ENCODE peak calls at places on chromosome 22, in six cellular contexts. R, Y, Z, J, N and C are unnamed samples.

GRCh38 chr22:40898850-40899357 is 37.0 kb upstream of the DNAJB7 start:
- DNase-seq in R (no peak), Y (no peak), Z (no peak), J (peak; percentile 71), N (peak; percentile 58), C (peak; percentile 80)

GRCh38 chr22:46131151-46131587 is 19.2 kb upstream of the PPARA start:
- DNase-seq in R (no peak), Y (no peak), Z (peak; percentile 48), J (no peak), N (no peak), C (no peak)

GRCh38 chr22:27370987-27371386 is 430.6 kb downstream of the MN1 start:
- DNase-seq in R (no peak), Y (no peak), Z (no peak), J (no peak), N (no peak), C (no peak)

GRCh38 chr22:46610345-46610744 is 9.8 kb upstream of the GRAMD4 start:
- DNase-seq in R (no peak), Y (peak; percentile 39), Z (no peak), J (no peak), N (no peak), C (no peak)

GRCh38 chr22:38982008-38982927 is at the start of gene APOBEC3B:
- DNase-seq in R (peak; percentile 58), Y (peak; percentile 80), Z (peak; percentile 87), J (peak; percentile 98), N (peak; percentile 95), C (peak; percentile 43)

GRCh38 chr22:48574776-48575566 is 1252.7 kb downstream of the BRD1 start:
- DNase-seq in R (no peak), Y (peak; percentile 52), Z (peak; percentile 80), J (peak; percentile 9), N (peak; percentile 89), C (no peak)

GRCh38 chr22:21445437-21446127 is 21.6 kb upstream of the TMEM191C start:
- DNase-seq in R (no peak), Y (peak; percentile 36), Z (peak; percentile 31), J (no peak), N (no peak), C (no peak)

GRCh38 chr22:26364066-26365015 is 64.7 kb upstream of the ASPHD2 start:
- DNase-seq in R (peak; percentile 22), Y (peak; percentile 51), Z (peak; percentile 42), J (peak; percentile 87), N (peak; percentile 89), C (peak; percentile 51)

GRCh38 chr22:33779243-33779642 is 141.0 kb downstream of the LARGE1 start:
- DNase-seq in R (no peak), Y (no peak), Z (no peak), J (no peak), N (no peak), C (no peak)

GRCh38 chr22:39148727-39149535 is 3.5 kb downstream of the CBX7 start:
- DNase-seq in R (peak; percentile 78), Y (no peak), Z (peak; percentile 88), J (no peak), N (peak; percentile 22), C (peak; percentile 70)

GRCh38 chr22:48414662-48415061 is 1413.0 kb downstream of the BRD1 start:
- DNase-seq in R (no peak), Y (no peak), Z (no peak), J (no peak), N (no peak), C (no peak)

GRCh38 chr22:47372111-47372581 is 609.7 kb downstream of the TBC1D22A start:
- DNase-seq in R (no peak), Y (peak; percentile 41), Z (no peak), J (no peak), N (no peak), C (no peak)

GRCh38 chr22:45942787-45943493 is 34.0 kb downstream of the WNT7B start:
- DNase-seq in R (no peak), Y (no peak), Z (no peak), J (no peak), N (no peak), C (no peak)

GRCh38 chr22:22348127-22348814 is 103.7 kb downstream of the VPREB1 start:
- DNase-seq in R (no peak), Y (no peak), Z (no peak), J (no peak), N (peak; percentile 23), C (no peak)

GRCh38 chr22:38935023-38935422 is 22.4 kb upstream of the APOBEC3A start:
- DNase-seq in R (no peak), Y (peak; percentile 94), Z (peak; percentile 46), J (no peak), N (no peak), C (no peak)

GRCh38 chr22:31122532-31123291 is at the start of gene INPP5J:
- DNase-seq in R (no peak), Y (peak; percentile 43), Z (peak; percentile 57), J (peak; percentile 60), N (peak; percentile 82), C (no peak)

DNA sequence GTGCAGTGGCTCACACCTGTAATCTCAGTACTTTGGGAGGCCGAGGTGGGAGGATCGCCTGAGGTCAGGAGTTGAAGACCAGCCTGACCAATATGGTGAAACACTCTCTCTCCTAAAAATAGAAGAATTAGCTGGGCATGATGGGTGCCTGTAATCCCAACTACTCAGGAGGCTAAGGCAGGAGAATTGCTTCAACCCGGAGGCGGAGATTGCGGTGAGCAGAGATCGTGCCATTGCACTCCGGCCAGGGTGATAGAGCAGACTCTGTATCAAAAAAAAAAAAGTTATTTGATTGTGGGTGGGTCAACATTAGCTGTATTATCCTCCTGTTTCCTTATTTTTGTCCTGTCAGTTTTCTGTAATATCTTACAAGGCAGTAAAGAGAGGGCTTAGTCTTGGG is 11.9 kb upstream of the RFPL1 start:
- DNase-seq in R (no peak), Y (no peak), Z (no peak), J (no peak), N (no peak), C (no peak)
- H3K27ac ChIP-seq in R (no peak overlapping the region), Y (no peak overlapping the region), Z (no peak overlapping the region), J (no peak overlapping the region), N (no peak overlapping the region), C (no peak overlapping the region)

DNA sequence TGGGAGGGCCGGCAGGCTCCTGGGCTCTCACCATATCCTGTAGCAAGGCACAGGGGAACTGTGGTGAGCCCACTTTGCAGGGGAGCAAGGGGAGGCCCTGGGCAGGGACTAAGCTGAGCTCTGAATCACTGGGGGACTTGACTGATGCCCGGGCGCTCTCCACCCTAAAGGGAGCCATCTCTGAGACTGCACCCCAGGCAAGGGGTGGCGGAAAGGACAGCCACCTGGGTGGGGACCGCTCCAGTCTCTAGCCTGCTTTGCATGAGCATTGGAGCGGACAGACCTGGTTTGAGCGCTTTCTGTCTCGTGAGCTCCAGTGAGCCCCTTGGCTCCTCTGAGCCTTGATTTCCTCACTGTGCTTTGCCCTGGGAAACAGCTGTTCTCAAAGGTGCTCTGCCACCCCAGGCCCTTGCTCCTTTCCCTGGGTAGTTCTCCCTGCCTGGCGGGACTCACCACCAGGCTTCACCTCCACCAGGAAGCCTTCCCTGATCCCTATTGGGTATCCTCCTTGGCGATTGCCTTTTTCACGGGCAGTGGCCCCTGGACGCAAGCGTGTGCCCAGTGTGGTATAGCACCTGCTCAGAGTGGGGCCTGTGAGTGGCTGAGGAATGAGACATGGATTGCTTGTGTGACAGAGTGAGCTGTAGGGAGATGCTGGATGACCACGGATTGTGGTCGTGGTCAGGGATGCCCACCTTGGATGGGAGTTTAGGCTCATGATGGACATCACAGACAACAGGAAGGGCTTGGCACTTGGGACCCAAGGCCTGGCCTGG is 24.4 kb downstream of the PARVG start:
- DNase-seq in R (no peak), Y (no peak), Z (no peak), J (no peak), N (no peak), C (no peak)
- H3K4me3 ChIP-seq in R (no peak overlapping the region), Y (no peak overlapping the region), Z (no peak overlapping the region), J (no peak overlapping the region), N (no peak overlapping the region), C (no peak overlapping the region)

GRCh38 chr22:49973018-49973965 is 12.7 kb downstream of the PIM3 start:
- DNase-seq in R (no peak), Y (peak; percentile 16), Z (no peak), J (peak; percentile 36), N (no peak), C (peak; percentile 48)

GRCh38 chr22:49970528-49971231 is 10.1 kb downstream of the PIM3 start:
- DNase-seq in R (peak; percentile 93), Y (peak; percentile 97), Z (peak; percentile 87), J (peak; percentile 94), N (peak; percentile 98), C (peak; percentile 97)

GRCh38 chr22:49969751-49970527 is 9.4 kb downstream of the PIM3 start:
- DNase-seq in R (no peak), Y (peak; percentile 47), Z (peak; percentile 45), J (no peak), N (peak; percentile 15), C (no peak)

GRCh38 chr22:49972163-49973017 is 11.8 kb downstream of the PIM3 start:
- DNase-seq in R (no peak), Y (peak; percentile 63), Z (peak; percentile 59), J (no peak), N (peak; percentile 30), C (no peak)

DNA sequence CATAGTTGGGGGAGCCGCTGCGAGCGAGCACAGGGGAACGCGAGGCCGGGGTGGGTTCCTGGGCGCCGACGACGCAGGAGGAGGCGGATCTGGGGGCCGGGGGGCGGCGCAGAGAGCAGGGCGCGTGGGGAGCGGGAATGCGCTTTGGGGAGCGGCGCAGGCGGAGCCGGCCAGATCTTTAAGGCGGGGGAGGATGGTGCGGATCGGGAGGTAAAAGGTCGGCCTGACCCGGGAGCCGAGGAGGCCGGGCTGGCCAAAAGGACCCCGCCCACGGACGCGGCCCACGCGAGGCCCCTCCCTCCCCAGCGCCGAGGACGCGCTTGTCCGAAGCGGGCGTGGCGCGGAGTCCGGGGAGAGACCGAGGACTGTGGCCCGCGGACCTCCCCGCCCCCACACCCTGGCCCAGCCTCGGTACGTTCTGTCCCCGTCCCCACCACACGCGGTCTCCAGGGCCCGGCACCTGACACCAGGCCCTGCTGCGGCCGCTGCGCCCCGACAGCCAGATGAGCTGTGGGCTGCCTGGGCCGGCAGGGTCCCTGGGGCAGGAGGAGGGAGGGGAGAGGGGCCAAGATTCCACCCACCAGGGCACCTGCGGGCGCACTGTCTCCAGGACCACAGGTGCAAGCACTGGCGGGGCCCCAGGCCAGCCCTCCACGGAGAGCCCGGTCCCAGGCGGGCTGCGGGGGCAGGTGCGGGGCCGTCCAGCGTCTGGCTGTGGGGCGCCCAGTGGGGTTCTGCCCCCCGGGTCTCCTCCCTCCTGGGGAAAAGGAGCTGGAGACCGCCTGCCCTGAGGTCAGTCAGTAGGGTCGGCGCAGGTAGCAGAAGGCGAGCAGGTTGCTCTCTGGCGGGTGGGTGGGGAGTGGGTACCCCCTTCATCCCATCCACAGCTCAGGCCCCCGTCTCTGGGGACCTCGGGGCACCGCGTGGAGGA is 10.9 kb downstream of the PIM3 start:
- DNase-seq in R (no peak), Y (peak; percentile 94), Z (peak; percentile 93), J (peak; percentile 72), N (peak; percentile 91), C (no peak)
- H3K27ac ChIP-seq in R (peak overlapping the region; percentile 47), Y (peak overlapping the region; percentile 80), Z (no peak overlapping the region), J (no peak overlapping the region), N (peak overlapping the region; percentile 92), C (peak overlapping the region; percentile 80)

DNA sequence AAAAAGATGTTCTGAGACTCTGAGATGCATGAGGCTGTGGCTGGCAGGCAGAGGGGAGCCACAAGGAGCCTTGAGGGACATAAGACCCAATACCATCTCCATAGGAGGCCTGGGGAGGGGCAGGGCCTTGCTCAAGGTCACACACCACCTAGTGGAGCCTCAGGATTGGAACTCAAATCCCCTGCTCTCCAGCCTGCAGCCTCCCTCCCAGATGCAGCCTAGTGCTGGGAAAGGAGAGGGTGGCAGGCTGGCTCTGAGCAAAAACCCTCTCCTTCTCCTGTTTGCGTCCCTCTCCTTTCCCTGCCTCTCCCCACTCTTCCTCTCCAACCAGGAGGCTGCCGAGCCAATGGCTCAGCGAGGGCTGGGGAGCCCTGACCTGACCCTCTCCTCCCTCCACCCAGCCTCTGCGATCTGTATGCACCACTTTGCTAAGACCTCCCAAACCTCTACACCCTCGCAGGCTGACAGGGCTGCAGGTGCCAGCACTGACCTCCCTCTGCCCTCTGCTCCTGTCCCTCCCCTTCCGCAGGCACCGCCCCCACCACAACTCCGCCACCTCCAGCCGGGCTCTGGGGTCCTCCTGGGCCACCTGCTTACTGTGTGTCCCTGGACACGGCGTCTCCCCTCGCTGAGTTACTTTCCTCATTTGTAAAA is 14.7 kb downstream of the IGLL1 start:
- DNase-seq in R (no peak), Y (no peak), Z (peak; percentile 36), J (peak; percentile 8), N (peak; percentile 26), C (peak; percentile 6)
- H3K4me3 ChIP-seq in R (peak overlapping the region; percentile 61), Y (peak overlapping the region; percentile 48), Z (no peak overlapping the region), J (peak overlapping the region; percentile 35), N (peak overlapping the region; percentile 62), C (no peak overlapping the region)